ENCODE peak calls at places on chromosomes 13 and 19, in five cellular contexts. Y, P, C, H and N are unnamed samples. For H3K4me1, the result is how much of the 10 kb centered on the place peaks cover.

GRCh38 chr13:36848228-36848982 is 29.4 kb downstream of the RFXAP start:
- ATAC-seq in P (no peak), H (no peak), Y (peak), C (peak), N (peak)

GRCh38 chr13:111992911-111993310 is 74.0 kb upstream of the SOX1 start:
- ATAC-seq in Y (no peak), P (no peak), H (no peak), C (no peak), N (no peak)

GRCh38 chr13:109682534-109683244 is 103.7 kb downstream of the IRS2 start:
- ATAC-seq in Y (no peak), P (no peak), C (no peak), H (no peak), N (no peak)

GRCh38 chr13:23359882-23360281 is 73.6 kb downstream of the SACS start:
- ATAC-seq in H (no peak), P (no peak), Y (peak), C (no peak), N (no peak)

GRCh38 chr13:109468123-109468522 is 318.3 kb downstream of the IRS2 start:
- ATAC-seq in P (no peak), Y (no peak), C (no peak), H (no peak), N (no peak)

GRCh38 chr13:44331446-44331845 is 42.2 kb upstream of the SERP2 start:
- ATAC-seq in P (peak), H (no peak), Y (peak), C (no peak), N (peak)

GRCh38 chr13:79468819-79469218 is 12.1 kb upstream of the NDFIP2 start:
- ATAC-seq in H (no peak), C (no peak), Y (no peak), P (no peak), N (no peak)

GRCh38 chr13:78806457-78806856 is 147.5 kb upstream of the OBI1 start:
- ATAC-seq in P (no peak), C (peak), H (no peak), Y (no peak), N (no peak)

GRCh38 chr19:49475191-49475932 is 1.3 kb downstream of the FLT3LG start:
- ATAC-seq in P (no peak), H (no peak), Y (no peak), C (no peak), N (no peak)

GRCh38 chr13:92838786-92839185 is 387.8 kb upstream of the GPC6 start:
- ATAC-seq in P (peak), H (no peak), Y (no peak), C (no peak), N (no peak)

GRCh38 chr13:27149702-27150101 is 21.9 kb downstream of the USP12 start:
- ATAC-seq in H (no peak), P (no peak), Y (no peak), C (no peak), N (no peak)

GRCh38 chr13:48648446-48648845 is 5.3 kb upstream of the CYSLTR2 start:
- ATAC-seq in H (peak), P (no peak), C (no peak), Y (no peak), N (no peak)

GRCh38 chr19:19160489-19161035 is 9.5 kb downstream of the MEF2B start:
- ATAC-seq in H (no peak), Y (no peak), C (peak), P (no peak), N (no peak)

GRCh38 chr13:106603568-106603967 is 35.6 kb upstream of the ARGLU1 start:
- ATAC-seq in P (no peak), C (no peak), H (no peak), Y (no peak), N (no peak)
- H3K4me1 ChIP-seq in P (under half), C (under half), H (under half), Y (under half), N (under half)

DNA sequence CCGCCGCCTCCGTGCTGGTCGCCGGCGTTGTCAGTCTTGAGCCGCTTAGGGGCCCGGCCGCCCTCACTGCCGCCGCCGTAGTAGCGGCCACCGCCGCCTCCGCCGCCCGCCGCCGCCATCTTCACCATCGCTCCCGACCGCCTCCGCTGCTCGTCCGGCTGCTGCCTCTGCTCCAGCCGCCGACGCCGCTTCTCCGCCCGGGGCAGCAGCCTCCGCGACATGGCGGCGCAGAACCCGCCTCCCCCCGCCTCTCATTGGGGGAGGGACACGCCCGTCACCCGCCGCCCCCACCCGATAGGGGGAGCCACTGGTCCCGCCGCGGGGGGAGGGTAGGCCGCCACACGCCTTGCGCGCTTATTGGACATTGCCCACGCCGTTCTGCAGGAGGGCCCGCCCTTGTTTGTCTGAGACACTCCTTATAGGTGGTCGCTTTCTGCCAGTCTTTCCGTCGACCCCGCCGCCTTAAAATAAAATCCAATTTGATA is at the start of gene HNRNPL:
- ATAC-seq in Y (peak), H (peak), C (peak), P (peak), N (peak)
- H3K4me1 ChIP-seq in Y (under half), H (half or more), C (under half), P (under half), N (under half)

GRCh38 chr19:41330476-41330875 is 20.5 kb downstream of the CCDC97 start:
- ATAC-seq in P (no peak), H (no peak), C (peak), Y (no peak), N (no peak)

GRCh38 chr19:41332000-41332399 is 21.7 kb downstream of the TGFB1 start:
- ATAC-seq in P (no peak), H (no peak), C (no peak), Y (no peak), N (no peak)

GRCh38 chr19:41334793-41335192 is 18.9 kb downstream of the TGFB1 start:
- ATAC-seq in Y (no peak), P (no peak), C (no peak), H (no peak), N (no peak)

GRCh38 chr19:41330946-41331678 is 21.1 kb downstream of the CCDC97 start:
- ATAC-seq in H (no peak), Y (peak), C (peak), P (no peak), N (no peak)

DNA sequence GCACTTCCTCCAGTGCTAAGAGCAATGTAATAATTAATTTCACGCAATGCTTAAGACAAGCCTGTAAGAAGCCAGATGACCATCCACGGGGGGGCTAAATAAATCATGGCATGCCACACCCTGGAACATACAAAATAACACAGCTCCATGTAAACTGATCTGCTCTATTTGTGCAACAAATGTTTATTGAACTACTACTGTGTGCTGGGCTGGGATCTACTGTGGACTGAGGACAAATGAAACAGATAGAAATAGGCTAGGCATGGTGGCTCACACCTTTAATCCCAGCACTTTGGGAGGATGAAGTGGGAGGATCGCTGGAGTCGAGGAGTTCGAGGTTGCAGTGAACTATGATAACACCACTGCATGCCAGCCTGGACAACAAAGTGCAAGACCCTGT is 21.3 kb downstream of the TGFB1 start:
- ATAC-seq in P (no peak), C (no peak), H (no peak), Y (no peak), N (no peak)
- H3K4me1 ChIP-seq in P (under half), C (under half), H (under half), Y (under half), N (under half)

GRCh38 chr19:1252221-1252817 is 3.9 kb downstream of the MIDN start:
- ATAC-seq in Y (peak), C (no peak), H (no peak), P (peak), N (peak)
- H3K4me1 ChIP-seq in Y (under half), C (under half), H (half or more), P (under half), N (half or more)

GRCh38 chr13:45367995-45368394 is 27.0 kb upstream of the TPT1 start:
- ATAC-seq in P (no peak), Y (no peak), C (no peak), H (no peak), N (no peak)

GRCh38 chr13:45368571-45368970 is 27.6 kb upstream of the TPT1 start:
- ATAC-seq in H (no peak), Y (peak), P (no peak), C (no peak), N (no peak)

GRCh38 chr13:45365558-45365885 is 24.5 kb upstream of the TPT1 start:
- ATAC-seq in H (no peak), Y (no peak), P (no peak), C (no peak), N (no peak)

GRCh38 chr13:45369116-45369515 is 28.1 kb upstream of the TPT1 start:
- ATAC-seq in Y (no peak), H (no peak), P (no peak), C (no peak), N (no peak)

DNA sequence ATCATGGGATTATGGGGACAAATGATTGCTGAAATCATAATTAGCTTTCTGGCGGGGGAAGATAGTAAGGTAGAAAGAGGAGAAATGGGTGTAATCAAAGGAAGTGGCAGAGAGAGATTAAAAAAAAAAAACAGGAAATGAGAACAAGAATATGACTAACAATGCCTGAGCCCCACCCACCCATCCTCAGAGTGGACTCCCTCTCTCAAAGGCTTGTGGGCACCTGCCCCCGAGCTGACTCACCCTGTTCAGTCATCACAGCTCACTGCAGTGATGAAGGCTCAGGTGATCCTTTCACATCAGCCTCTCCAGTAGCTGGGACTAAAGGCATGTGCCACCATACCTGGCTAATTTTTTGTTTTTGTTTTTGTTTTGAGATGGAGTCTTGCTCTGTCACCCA is 26.4 kb upstream of the TPT1 start:
- ATAC-seq in P (peak), C (peak), H (peak), Y (peak), N (no peak)
- H3K4me1 ChIP-seq in P (under half), C (under half), H (under half), Y (under half), N (under half)

GRCh38 chr19:54881884-54882283 is 7.8 kb downstream of the FCAR start:
- ATAC-seq in P (no peak), C (no peak), H (no peak), Y (no peak), N (no peak)
- H3K4me1 ChIP-seq in P (under half), C (under half), H (under half), Y (under half), N (under half)

GRCh38 chr13:29589967-29590366 is 5.5 kb downstream of the SLC7A1 start:
- ATAC-seq in C (peak), P (no peak), Y (no peak), H (no peak), N (no peak)

GRCh38 chr13:29589234-29589633 is 6.3 kb downstream of the SLC7A1 start:
- ATAC-seq in Y (no peak), H (no peak), C (peak), P (no peak), N (peak)

GRCh38 chr13:29583073-29583785 is 12.3 kb downstream of the SLC7A1 start:
- ATAC-seq in H (no peak), P (no peak), Y (no peak), C (no peak), N (no peak)

GRCh38 chr13:29591310-29591709 is 4.2 kb downstream of the SLC7A1 start:
- ATAC-seq in P (no peak), Y (no peak), H (no peak), C (no peak), N (no peak)

DNA sequence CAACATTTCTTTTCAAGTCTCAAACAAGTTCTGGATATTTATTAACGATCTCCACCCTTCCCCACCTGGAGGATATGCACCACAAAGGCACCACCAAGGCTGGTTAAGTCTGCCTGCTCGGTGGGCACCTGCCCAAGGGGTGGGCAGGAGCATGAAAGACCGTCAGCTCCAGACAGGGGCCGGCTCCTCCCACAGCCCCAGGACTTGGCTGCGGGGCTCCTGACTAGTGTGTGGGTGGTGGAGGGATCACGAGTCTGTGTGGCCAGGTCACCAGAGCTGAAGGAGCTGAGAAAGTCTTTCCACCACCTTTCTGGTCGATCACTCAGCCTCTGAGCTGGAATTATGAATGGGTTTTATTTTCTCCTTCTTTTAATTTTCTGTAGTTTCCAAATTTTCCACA is 7.8 kb downstream of the SLC7A1 start:
- ATAC-seq in Y (no peak), H (no peak), P (no peak), C (peak), N (no peak)
- H3K4me1 ChIP-seq in Y (under half), H (under half), P (under half), C (half or more), N (under half)

GRCh38 chr19:35125746-35126623 is 8.9 kb downstream of the LGI4 start:
- ATAC-seq in Y (no peak), H (no peak), P (no peak), C (no peak), N (no peak)
- H3K4me1 ChIP-seq in Y (under half), H (under half), P (under half), C (under half), N (under half)